ENCODE peak calls at places on chromosome 16, in six cellular contexts. K is AG09319; U is neural crest cell; A is stimulated activated CD4-positive, alpha-beta T cell treated with anti-CD3 and anti-CD28 coated beads, Interleukin-12 subunit alpha, Interleukin-12 subunit beta, amount 100 ng/mL, for 4 hours; E is AG04450; Z is mesothelial cell of epicardium. P is an unnamed sample.

GRCh38 chr16:50096791-50097190 is 31.0 kb downstream of the HEATR3 start:
- DNase-seq in K (peak), U (no peak), A (no peak), E (peak), Z (no peak), P (no peak)

GRCh38 chr16:55651841-55652824 is 3.7 kb upstream of the SLC6A2 start:
- DNase-seq in K (no peak), U (no peak), A (no peak), E (no peak), Z (no peak), P (no peak)

GRCh38 chr16:27795992-27796614 is 246.2 kb downstream of the KATNIP start:
- DNase-seq in K (no peak), U (peak), A (peak), E (no peak), Z (peak), P (peak)

GRCh38 chr16:70568601-70569217 is 45.1 kb downstream of the SF3B3 start:
- DNase-seq in K (no peak), U (no peak), A (no peak), E (no peak), Z (no peak), P (no peak)

GRCh38 chr16:22055881-22056280 is 36.5 kb upstream of the VWA3A start:
- DNase-seq in K (no peak), U (no peak), A (no peak), E (no peak), Z (no peak), P (no peak)

GRCh38 chr16:569445-570254 is at the start of gene PIGQ:
- DNase-seq in K (no peak), U (peak), A (peak), E (no peak), Z (peak), P (no peak)

GRCh38 chr16:83882118-83882879 is 16.6 kb upstream of the MLYCD start:
- DNase-seq in K (no peak), U (no peak), A (no peak), E (no peak), Z (no peak), P (no peak)

GRCh38 chr16:48740964-48741363 is 131.0 kb upstream of the N4BP1 start:
- DNase-seq in K (no peak), U (no peak), A (no peak), E (no peak), Z (no peak), P (no peak)

GRCh38 chr16:23578096-23578830 is 17.9 kb downstream of the NDUFAB1 start:
- DNase-seq in K (no peak), U (no peak), A (no peak), E (no peak), Z (no peak), P (no peak)

GRCh38 chr16:56311208-56312027 is 113.9 kb downstream of the AMFR start:
- DNase-seq in K (no peak), U (no peak), A (no peak), E (no peak), Z (no peak), P (no peak)

GRCh38 chr16:85123891-85124635 is 11.8 kb upstream of the CIBAR2 start:
- DNase-seq in K (peak), U (no peak), A (no peak), E (peak), Z (no peak), P (peak)

GRCh38 chr16:46629331-46629843 is 8.2 kb upstream of the SHCBP1 start:
- DNase-seq in K (peak), U (no peak), A (no peak), E (no peak), Z (no peak), P (peak)

GRCh38 chr16:85449195-85449884 is 163.8 kb upstream of the GSE1 start:
- DNase-seq in K (no peak), U (no peak), A (no peak), E (no peak), Z (no peak), P (no peak)

GRCh38 chr16:58661199-58661830 is 23.3 kb downstream of the SLC38A7 start:
- DNase-seq in K (peak), U (peak), A (no peak), E (peak), Z (no peak), P (no peak)

P was measured in H1.